ENCODE peak calls at places on chromosomes 16 and 17, in nine cellular contexts. C is NT2/D1; G is IMR-90; P is heart left ventricle; A is sigmoid colon; V is hepatocyte; K is heart right ventricle; J is CD8-positive, alpha-beta T cell; H is fibroblast of lung. B is an unnamed sample. For H3K36me3, the result is how much of the 10 kb centered on the place peaks cover.

GRCh38 chr17:77460514-77461046 is 319.8 kb downstream of the SEC14L1 start:
- DNase-seq in C (no peak), G (no peak), P (no peak), A (no peak), V (no peak), K (no peak), J (no peak), H (no peak), B (no peak)

GRCh38 chr17:64938925-64939474 is 19.7 kb upstream of the LRRC37A3 start:
- DNase-seq in C (peak), G (peak), P (peak), A (no peak), V (peak), K (peak), J (no peak), H (no peak), B (peak)

GRCh38 chr16:15708096-15708495 is 58.1 kb downstream of the NDE1 start:
- DNase-seq in C (no peak), G (peak), P (no peak), A (no peak), V (no peak), K (no peak), J (no peak), H (peak), B (no peak)

GRCh38 chr17:45435481-45435880 is 2.8 kb upstream of the ARHGAP27 start:
- DNase-seq in C (no peak), G (no peak), P (no peak), A (no peak), V (no peak), K (no peak), J (no peak), H (no peak), B (no peak)

GRCh38 chr17:31534223-31534888 is 142.9 kb downstream of the RAB11FIP4 start:
- DNase-seq in C (no peak), G (peak), P (no peak), A (no peak), V (no peak), K (no peak), J (no peak), H (no peak), B (peak)

GRCh38 chr17:42275527-42276358 is 448 bp downstream of the STAT5B start:
- DNase-seq in C (no peak), G (peak), P (peak), A (peak), V (peak), K (no peak), J (no peak), H (peak), B (no peak)

GRCh38 chr16:21524068-21524751 is 75.2 kb upstream of the METTL9 start:
- DNase-seq in C (no peak), G (no peak), P (no peak), A (no peak), V (no peak), K (no peak), J (no peak), H (no peak), B (peak)

GRCh38 chr17:79614248-79614647 is 3.4 kb upstream of the RBFOX3 start:
- DNase-seq in C (no peak), G (no peak), P (no peak), A (no peak), V (no peak), K (no peak), J (no peak), H (no peak), B (no peak)

GRCh38 chr17:50380369-50381259 is 7.6 kb downstream of the EME1 start:
- DNase-seq in C (no peak), G (no peak), P (no peak), A (no peak), V (no peak), K (no peak), J (no peak), H (no peak), B (peak)
- H3K36me3 ChIP-seq in C (half or more), G (half or more), P (half or more), A (under half), V (under half), K (under half), J (under half), H (under half), B (under half)

DNA sequence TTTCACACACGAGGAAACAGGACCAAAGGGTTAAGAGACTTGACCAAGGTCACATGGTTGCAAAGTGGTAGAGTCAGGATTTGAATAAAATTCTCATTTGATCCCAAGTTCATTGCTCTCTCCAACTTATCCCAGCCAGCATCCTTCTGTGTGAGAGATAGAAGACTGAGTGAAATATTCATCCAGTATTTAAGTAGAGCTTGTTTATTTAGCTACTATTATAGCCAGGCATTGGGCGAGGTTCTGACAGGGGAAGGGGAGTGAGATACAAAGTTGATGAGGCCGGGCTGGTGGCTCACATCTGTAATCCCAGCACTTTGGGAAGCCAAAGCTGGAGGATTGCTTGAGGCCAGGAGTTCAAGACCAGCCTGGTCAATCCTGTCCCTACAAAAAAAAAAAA is 4.4 kb downstream of the ITGAL start:
- DNase-seq in C (no peak), G (no peak), P (no peak), A (no peak), V (no peak), K (no peak), J (no peak), H (no peak), B (no peak)
- H3K36me3 ChIP-seq in C (under half), G (under half), P (under half), A (under half), V (under half), K (under half), J (under half), H (under half), B (under half)

GRCh38 chr16:57209780-57210179 is 23.7 kb downstream of the RSPRY1 start:
- DNase-seq in C (no peak), G (no peak), P (no peak), A (no peak), V (no peak), K (no peak), J (no peak), H (no peak), B (no peak)
- H3K36me3 ChIP-seq in C (half or more), G (under half), P (half or more), A (under half), V (under half), K (under half), J (under half), H (under half), B (half or more)

DNA sequence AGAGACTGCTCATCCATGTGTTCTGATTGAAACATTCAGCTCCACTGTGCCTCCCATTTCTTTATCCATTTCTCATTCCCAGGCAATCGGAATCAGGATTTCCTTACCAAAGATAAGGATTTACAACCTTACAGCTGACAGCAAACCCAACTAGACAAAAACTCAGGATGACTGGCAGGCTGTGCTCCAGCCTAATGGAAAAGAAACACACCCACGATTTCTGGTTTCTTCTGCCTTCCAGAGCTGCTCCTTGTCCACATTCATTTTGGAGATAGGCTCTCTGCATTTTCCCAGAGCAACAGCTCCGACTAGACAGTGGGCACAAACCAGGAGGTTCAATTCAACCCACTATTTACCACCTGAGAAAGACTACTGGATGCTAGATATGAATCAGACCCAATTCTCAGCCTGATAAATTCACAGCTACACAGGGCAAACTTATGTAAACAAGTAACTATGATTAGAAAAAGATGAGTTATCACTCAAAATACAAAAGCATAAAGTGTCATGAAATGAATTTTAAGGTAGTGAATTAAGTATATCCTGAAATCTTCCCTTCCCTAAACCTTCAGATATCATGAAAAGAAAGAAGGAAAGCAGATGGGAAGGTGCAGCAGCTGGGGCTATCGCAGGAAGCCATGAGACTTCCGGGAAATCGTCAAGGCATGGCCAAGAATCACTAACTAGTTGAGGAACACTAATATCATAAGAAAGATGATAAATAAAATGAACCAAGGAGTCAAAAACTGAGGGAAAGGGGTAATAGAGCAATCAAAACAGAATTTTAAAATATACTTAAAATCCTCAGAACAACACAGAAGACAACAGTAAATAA is 44.8 kb upstream of the CLEC18B start:
- DNase-seq in C (no peak), G (no peak), P (no peak), A (no peak), V (no peak), K (no peak), J (no peak), H (no peak), B (no peak)
- H3K36me3 ChIP-seq in C (half or more), G (half or more), P (half or more), A (half or more), V (under half), K (under half), J (half or more), H (under half), B (under half)

GRCh38 chr17:15981646-15982580 is 17.6 kb downstream of the ZSWIM7 start:
- DNase-seq in C (no peak), G (peak), P (no peak), A (no peak), V (no peak), K (no peak), J (no peak), H (peak), B (peak)

GRCh38 chr17:15978606-15979005 is 20.9 kb downstream of the ZSWIM7 start:
- DNase-seq in C (no peak), G (no peak), P (no peak), A (no peak), V (no peak), K (no peak), J (no peak), H (no peak), B (no peak)

GRCh38 chr17:15977894-15978293 is 21.6 kb downstream of the ZSWIM7 start:
- DNase-seq in C (no peak), G (no peak), P (no peak), A (no peak), V (no peak), K (no peak), J (no peak), H (no peak), B (no peak)

GRCh38 chr17:15981208-15981607 is 18.3 kb downstream of the ZSWIM7 start:
- DNase-seq in C (no peak), G (no peak), P (no peak), A (no peak), V (no peak), K (no peak), J (no peak), H (no peak), B (no peak)
- H3K36me3 ChIP-seq in C (half or more), G (under half), P (half or more), A (under half), V (under half), K (under half), J (under half), H (under half), B (under half)

GRCh38 chr16:67632415-67633172 is 12.3 kb upstream of the CARMIL2 start:
- DNase-seq in C (no peak), G (peak), P (no peak), A (peak), V (peak), K (peak), J (no peak), H (peak), B (no peak)

GRCh38 chr16:67641779-67642708 is 2.9 kb upstream of the CARMIL2 start:
- DNase-seq in C (no peak), G (peak), P (peak), A (peak), V (no peak), K (peak), J (no peak), H (peak), B (peak)

GRCh38 chr16:67637625-67638024 is 7.3 kb upstream of the CARMIL2 start:
- DNase-seq in C (no peak), G (no peak), P (no peak), A (no peak), V (no peak), K (no peak), J (no peak), H (no peak), B (no peak)

DNA sequence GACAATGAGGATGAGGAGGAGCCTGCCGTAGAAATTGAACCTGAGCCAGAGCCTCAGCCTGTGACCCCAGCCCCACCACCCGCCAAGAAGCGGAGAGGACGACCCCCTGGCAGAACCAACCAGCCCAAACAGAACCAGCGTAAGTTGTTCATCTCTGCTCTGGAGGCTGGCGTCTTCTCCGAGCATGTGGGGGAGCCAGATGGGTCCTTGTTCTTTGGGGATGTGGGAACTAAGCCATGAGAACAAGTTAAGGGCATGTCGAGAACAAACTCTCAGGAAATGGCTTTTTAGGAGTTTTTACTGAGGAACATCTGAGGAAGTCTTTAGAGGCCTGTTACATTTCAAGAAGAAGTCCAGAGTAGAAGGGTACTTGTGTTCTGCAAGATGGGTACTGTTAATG is 8.2 kb upstream of the CARMIL2 start:
- DNase-seq in C (no peak), G (no peak), P (no peak), A (no peak), V (no peak), K (no peak), J (no peak), H (no peak), B (no peak)
- H3K36me3 ChIP-seq in C (half or more), G (under half), P (half or more), A (under half), V (under half), K (under half), J (under half), H (under half), B (under half)

DNA sequence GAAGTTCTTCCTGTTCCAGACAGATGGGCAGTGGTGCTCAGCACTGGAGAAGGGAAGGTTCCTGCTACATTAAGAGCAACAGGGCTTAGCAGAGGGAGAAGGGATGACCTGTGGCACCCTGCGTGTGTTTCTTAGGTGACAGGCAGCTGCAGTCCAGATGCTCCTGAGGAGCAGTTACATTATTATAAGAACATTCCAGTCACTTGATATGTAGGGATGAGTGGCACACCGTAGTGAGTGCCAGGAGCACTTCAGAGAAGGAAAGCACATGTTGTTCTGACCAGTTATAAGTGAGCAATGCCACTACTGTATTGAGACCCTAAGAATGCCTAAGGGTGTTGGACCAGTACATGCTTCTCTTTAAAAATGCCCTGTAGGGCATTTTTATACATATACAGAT is 39.9 kb upstream of the MRC2 start:
- DNase-seq in C (no peak), G (no peak), P (no peak), A (no peak), V (no peak), K (no peak), J (no peak), H (no peak), B (no peak)
- H3K36me3 ChIP-seq in C (half or more), G (under half), P (half or more), A (under half), V (under half), K (under half), J (under half), H (under half), B (under half)

DNA sequence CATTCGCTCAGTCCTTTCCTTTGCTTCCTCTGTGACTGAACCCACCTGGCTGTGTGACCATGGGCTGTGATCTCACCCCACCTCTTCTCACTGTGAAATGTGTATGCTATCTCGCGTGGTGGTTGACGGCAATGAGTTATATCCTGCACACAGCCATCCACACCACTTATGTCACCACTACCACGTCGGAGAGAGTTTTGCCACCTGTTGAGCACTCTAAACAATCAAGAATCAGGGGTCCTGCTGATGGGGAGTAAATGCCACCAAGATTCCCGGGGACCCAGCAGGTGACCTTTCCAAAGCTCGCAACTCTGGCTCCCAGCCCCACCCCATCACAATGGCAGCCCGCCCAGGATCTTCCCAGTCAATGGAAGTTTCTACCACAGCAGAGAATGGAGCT is 26.1 kb upstream of the RCVRN start:
- DNase-seq in C (no peak), G (no peak), P (no peak), A (no peak), V (no peak), K (no peak), J (no peak), H (no peak), B (no peak)
- H3K36me3 ChIP-seq in C (under half), G (under half), P (under half), A (under half), V (under half), K (under half), J (under half), H (under half), B (under half)

DNA sequence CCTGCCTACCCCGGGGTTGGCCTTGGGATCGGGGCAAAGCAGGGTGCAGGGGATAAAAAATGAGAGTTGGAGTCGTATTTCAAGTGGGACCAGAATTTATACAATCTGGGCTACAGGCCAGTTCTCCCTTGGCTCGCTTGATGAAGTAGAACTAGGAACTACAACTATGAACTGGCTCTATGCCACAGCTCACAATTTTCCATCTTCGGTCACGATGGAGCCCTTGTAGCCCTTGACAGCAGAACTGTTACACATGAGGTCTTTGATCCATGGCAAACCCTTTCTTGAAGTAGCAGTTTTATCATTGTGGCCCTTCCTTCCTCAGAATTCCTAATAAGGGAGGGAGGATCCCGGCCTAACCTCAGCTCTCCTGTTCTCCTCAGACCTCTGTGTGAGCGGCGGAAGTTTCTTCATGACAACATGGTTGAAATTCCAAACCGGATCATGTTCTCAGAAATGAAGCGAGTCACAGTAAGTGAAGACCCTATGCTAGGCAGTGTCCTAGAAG is 17.1 kb downstream of the LIG3 start:
- DNase-seq in C (no peak), G (peak), P (peak), A (peak), V (peak), K (peak), J (no peak), H (peak), B (no peak)
- H3K36me3 ChIP-seq in C (half or more), G (half or more), P (half or more), A (under half), V (under half), K (under half), J (under half), H (under half), B (under half)

GRCh38 chr16:70767377-70768204 is 33.4 kb downstream of the VAC14 start:
- DNase-seq in C (no peak), G (no peak), P (no peak), A (no peak), V (no peak), K (no peak), J (no peak), H (no peak), B (peak)

GRCh38 chr16:70768205-70768580 is 32.8 kb downstream of the VAC14 start:
- DNase-seq in C (no peak), G (no peak), P (no peak), A (no peak), V (no peak), K (no peak), J (no peak), H (peak), B (peak)

GRCh38 chr16:70770291-70770967 is 30.5 kb downstream of the VAC14 start:
- DNase-seq in C (no peak), G (no peak), P (no peak), A (no peak), V (no peak), K (no peak), J (no peak), H (no peak), B (peak)

GRCh38 chr16:70769761-70770160 is 31.2 kb downstream of the VAC14 start:
- DNase-seq in C (no peak), G (no peak), P (no peak), A (no peak), V (no peak), K (no peak), J (no peak), H (no peak), B (no peak)

GRCh38 chr16:70769131-70769530 is 31.8 kb downstream of the VAC14 start:
- DNase-seq in C (no peak), G (no peak), P (no peak), A (no peak), V (no peak), K (no peak), J (no peak), H (no peak), B (no peak)
- H3K36me3 ChIP-seq in C (half or more), G (under half), P (under half), A (under half), V (under half), K (under half), J (under half), H (under half), B (under half)